ENCODE peak calls at places on chromosomes 16 and 17, in ten cellular contexts. M is CD8-positive, alpha-beta memory T cell; K is stimulated activated CD8-positive, alpha-beta memory T cell treated with anti-CD3 and anti-CD28 coated beads, Interleukin-15, amount 100 ng/mL, for 24 hours; Q is retina; J is AG04450; I is T1000; C is A549; Y is CD8-positive, alpha-beta T cell; W is amygdala; B is HCEC 1CT. E is an unnamed sample.

GRCh38 chr17:50110591-50111349 is 15.6 kb downstream of the PDK2 start:
- DNase-seq in I (no peak), C (no peak), M (no peak), J (no peak), K (no peak), Q (no peak), W (no peak), Y (no peak), B (no peak), E (no peak)

GRCh38 chr17:45043268-45043681 is 8.2 kb downstream of the DCAKD start:
- DNase-seq in I (no peak), C (no peak), M (no peak), W (no peak), J (no peak), K (no peak), B (no peak), Y (no peak), Q (no peak), E (no peak)

GRCh38 chr17:9179602-9180001 is 158.3 kb downstream of the NTN1 start:
- DNase-seq in Y (no peak), B (no peak), M (no peak), K (no peak), C (no peak), W (no peak), I (no peak), Q (no peak), J (no peak), E (no peak)

GRCh38 chr17:15941781-15942180 is 3.1 kb upstream of the ADORA2B start:
- DNase-seq in W (no peak), J (no peak), Q (no peak), M (no peak), Y (no peak), K (no peak), C (no peak), I (no peak), B (peak; percentile 38), E (no peak)

GRCh38 chr17:44451016-44451415 is 52.2 kb downstream of the GPATCH8 start:
- DNase-seq in M (no peak), I (no peak), K (no peak), C (no peak), Q (no peak), B (no peak), J (no peak), Y (no peak), W (no peak), E (no peak)

GRCh38 chr16:86661715-86662114 is 83.4 kb downstream of the FOXL1 start:
- DNase-seq in I (no peak), J (no peak), W (no peak), Y (no peak), B (peak; percentile 65), Q (no peak), C (no peak), M (no peak), K (no peak), E (no peak)

GRCh38 chr17:64209356-64209941 is 53.6 kb downstream of the TEX2 start:
- DNase-seq in M (no peak), Q (no peak), K (no peak), I (no peak), Y (no peak), B (no peak), W (no peak), J (no peak), C (no peak), E (no peak)

GRCh38 chr17:13393841-13394710 is 207.7 kb downstream of the HS3ST3A1 start:
- DNase-seq in I (no peak), B (peak; percentile 92), M (no peak), J (peak; percentile 70), K (no peak), Y (no peak), Q (no peak), C (no peak), W (no peak), E (no peak)

GRCh38 chr16:11342021-11342855 is 3.0 kb upstream of the RMI2 start:
- DNase-seq in M (no peak), K (no peak), J (no peak), B (no peak), C (no peak), W (no peak), I (no peak), Q (no peak), Y (no peak), E (no peak)

GRCh38 chr17:81741594-81742452 is 29.7 kb downstream of the SLC25A10 start:
- DNase-seq in I (no peak), J (no peak), C (no peak), W (no peak), M (no peak), Q (no peak), B (no peak), K (no peak), Y (no peak), E (no peak)

GRCh38 chr16:495127-495748 is 32.3 kb upstream of the CAPN15 start:
- DNase-seq in I (no peak), J (peak; percentile 2), Q (peak; percentile 46), W (no peak), M (no peak), K (no peak), Y (no peak), C (peak; percentile 73), B (peak; percentile 30), E (peak; percentile 59)

GRCh38 chr17:59108400-59109102 is 1.9 kb upstream of the TRIM37 start:
- DNase-seq in W (no peak), Y (no peak), C (no peak), K (no peak), M (no peak), Q (no peak), I (no peak), B (no peak), J (no peak), E (no peak)

GRCh38 chr17:34613064-34614019 is 34.0 kb downstream of the TMEM132E start:
- DNase-seq in I (no peak), B (no peak), Y (no peak), M (no peak), Q (peak; percentile 96), C (no peak), W (peak; percentile 20), K (no peak), J (no peak), E (no peak)

GRCh38 chr16:23843143-23843542 is 7.4 kb downstream of the PRKCB start:
- DNase-seq in Q (no peak), M (no peak), J (no peak), Y (no peak), W (no peak), I (no peak), B (no peak), C (no peak), K (no peak), E (no peak)

GRCh38 chr17:7064248-7064647 is 15.8 kb downstream of the CLEC10A start:
- DNase-seq in M (no peak), I (no peak), K (no peak), W (no peak), C (no peak), J (no peak), Q (no peak), B (no peak), Y (no peak), E (no peak)

GRCh38 chr17:76909971-76910760 is 42.0 kb downstream of the MGAT5B start:
- DNase-seq in I (no peak), M (no peak), W (no peak), Y (peak; percentile 9), Q (peak; percentile 52), C (peak; percentile 46), J (no peak), K (no peak), B (no peak), E (peak; percentile 32)

GRCh38 chr17:35856603-35857002 is 12.1 kb downstream of the HEATR9 start:
- DNase-seq in J (no peak), W (no peak), B (no peak), I (no peak), Y (no peak), C (no peak), M (no peak), Q (no peak), K (no peak), E (no peak)

E was measured in HepG2.